ENCODE peak calls at places on chromosomes 2 and 18, in five cellular contexts. U, E, K, V and M are unnamed samples.

GRCh38 chr2:45300026-45300750 is 290.9 kb upstream of the SIX2 start:
- DNase-seq in K (no peak), V (no peak), E (no peak), U (no peak), M (no peak)

GRCh38 chr2:120959426-120959825 is 223.8 kb downstream of the GLI2 start:
- DNase-seq in K (no peak), U (no peak), E (no peak), V (no peak), M (no peak)

GRCh38 chr2:240954436-240955305 is 43.7 kb upstream of the SNED1 start:
- DNase-seq in K (no peak), V (no peak), U (no peak), E (no peak), M (no peak)

GRCh38 chr2:43175187-43175490 is 51.3 kb downstream of the ZFP36L2 start:
- DNase-seq in V (no peak), K (no peak), U (no peak), E (no peak), M (no peak)

GRCh38 chr2:235383272-235383843 is 110.5 kb upstream of the AGAP1 start:
- DNase-seq in E (no peak), K (no peak), U (no peak), V (no peak), M (peak)

GRCh38 chr2:104858325-104858978 is 4.5 kb downstream of the POU3F3 start:
- DNase-seq in K (no peak), U (no peak), V (no peak), E (no peak), M (no peak)

GRCh38 chr2:238475034-238475433 is 48.3 kb downstream of the ASB1 start:
- DNase-seq in E (no peak), U (no peak), V (no peak), K (no peak), M (no peak)

GRCh38 chr18:48540329-48541025 is 1.6 kb downstream of the CTIF start:
- DNase-seq in V (no peak), U (peak), E (peak), K (peak), M (peak)

GRCh38 chr2:224008702-224009261 is 30.3 kb downstream of the SERPINE2 start:
- DNase-seq in U (no peak), K (no peak), V (no peak), E (no peak), M (no peak)

GRCh38 chr2:209331291-209331844 is 92.5 kb upstream of the MAP2 start:
- DNase-seq in E (no peak), K (peak), V (no peak), U (no peak), M (no peak)

GRCh38 chr2:230770804-230771203 is 58.2 kb downstream of the CAB39 start:
- DNase-seq in V (no peak), K (no peak), E (no peak), U (no peak), M (no peak)

GRCh38 chr2:179745615-179746263 is 115.7 kb downstream of the ZNF385B start:
- DNase-seq in K (no peak), E (no peak), U (no peak), V (no peak), M (no peak)

GRCh38 chr18:57422313-57422872 is 12.8 kb upstream of the ONECUT2 start:
- DNase-seq in K (no peak), V (no peak), E (no peak), U (no peak), M (no peak)

GRCh38 chr2:109173311-109174171 is 44.5 kb downstream of the SH3RF3 start:
- DNase-seq in U (no peak), K (no peak), E (no peak), V (no peak), M (peak)

GRCh38 chr18:58288922-58289797 is 245.1 kb downstream of the NEDD4L start:
- DNase-seq in U (no peak), E (no peak), V (no peak), K (no peak), M (no peak)

GRCh38 chr18:24199563-24199962 is 60.7 kb downstream of the CABYR start:
- DNase-seq in U (no peak), K (no peak), V (no peak), E (no peak), M (no peak)

GRCh38 chr2:144702051-144702450 is 182.1 kb upstream of the ZEB2 start:
- DNase-seq in E (no peak), V (no peak), U (no peak), K (no peak), M (no peak)

GRCh38 chr2:221567809-221568208 is 4.3 kb downstream of the EPHA4 start:
- DNase-seq in U (no peak), V (no peak), E (no peak), K (no peak), M (no peak)

GRCh38 chr2:226797989-226798421 is 1.6 kb downstream of the IRS1 start:
- DNase-seq in V (no peak), K (no peak), U (peak), E (peak), M (no peak)

GRCh38 chr2:183892315-183892941 is 705.9 kb upstream of the ZNF804A start:
- DNase-seq in U (no peak), E (no peak), V (no peak), K (no peak), M (no peak)

GRCh38 chr2:186135697-186136096 is 350.4 kb upstream of the ZC3H15 start:
- DNase-seq in E (no peak), U (no peak), V (no peak), K (peak), M (no peak)

GRCh38 chr2:42105330-42106256 is 57.8 kb downstream of the PKDCC start:
- DNase-seq in E (no peak), V (peak), K (no peak), U (no peak), M (peak)

GRCh38 chr2:161033059-161033660 is 127.1 kb upstream of the TANK start:
- DNase-seq in U (no peak), E (peak), V (no peak), K (no peak), M (no peak)

GRCh38 chr2:205636549-205636948 is 45.8 kb upstream of the NRP2 start:
- DNase-seq in K (no peak), V (no peak), E (no peak), U (no peak), M (no peak)

GRCh38 chr2:227164745-227165350 is 424 bp downstream of the COL4A3 start:
- DNase-seq in E (peak), K (no peak), U (no peak), V (no peak), M (no peak)

GRCh38 chr18:11909081-11909410 is 929 bp upstream of the MPPE1 start:
- DNase-seq in E (no peak), U (no peak), K (no peak), V (no peak), M (no peak)

GRCh38 chr2:118388771-118389170 is 300.5 kb downstream of the INSIG2 start:
- DNase-seq in K (no peak), E (no peak), V (no peak), U (no peak), M (no peak)

GRCh38 chr18:33440011-33440383 is 524 bp downstream of the CCDC178 start:
- DNase-seq in K (no peak), E (peak), V (no peak), U (peak), M (no peak)

GRCh38 chr2:46074501-46074900 is 222.7 kb upstream of the EPAS1 start:
- DNase-seq in V (no peak), K (no peak), U (no peak), E (no peak), M (no peak)

GRCh38 chr18:25568926-25569325 is 217.0 kb upstream of the ZNF521 start:
- DNase-seq in V (no peak), E (no peak), U (no peak), K (no peak), M (no peak)

GRCh38 chr2:43302311-43303051 is 76.1 kb upstream of the ZFP36L2 start:
- DNase-seq in U (no peak), V (no peak), E (no peak), K (no peak), M (no peak)

GRCh38 chr2:218395826-218396687 is 3.6 kb upstream of the CTDSP1 start:
- DNase-seq in K (peak), V (peak), U (peak), E (peak), M (peak)

GRCh38 chr2:89833780-89834117 is 1142.3 kb downstream of the RPIA start:
- DNase-seq in V (no peak), E (no peak), K (peak), U (no peak), M (no peak)

GRCh38 chr18:11176416-11176815 is 27.0 kb upstream of the PIEZO2 start:
- DNase-seq in V (no peak), U (no peak), E (no peak), K (no peak), M (no peak)

GRCh38 chr2:46909771-46910419 is 5.7 kb downstream of the MCFD2 start:
- DNase-seq in K (peak), U (no peak), V (no peak), E (no peak), M (no peak)

GRCh38 chr2:30455339-30455738 is 8.3 kb downstream of the LCLAT1 start:
- DNase-seq in V (no peak), K (no peak), U (no peak), E (no peak), M (no peak)

GRCh38 chr2:203484266-203485112 is 50.6 kb downstream of the RAPH1 start:
- DNase-seq in V (peak), K (peak), E (no peak), U (no peak), M (no peak)

GRCh38 chr18:65788373-65788772 is 37.6 kb downstream of the CDH7 start:
- DNase-seq in U (peak), K (peak), E (no peak), V (no peak), M (no peak)